ENCODE peak calls at places on chromosome 12, in eight cellular contexts. F is dorsolateral prefrontal cortex, R is thoracic aorta, M is fibroblast of lung, O is coronary artery, E is PC-3, C is fibroblast of pulmonary artery, S is glutamatergic neuron. X is an unnamed sample.

GRCh38 chr12:20099395-20099976 is 268.9 kb upstream of the PDE3A start:
- DNase-seq in R (no peak), F (no peak), M (no peak), C (no peak), E (no peak), S (no peak), O (no peak), X (no peak)

GRCh38 chr12:130335517-130336392 is 1.9 kb upstream of the PIWIL1 start:
- DNase-seq in C (peak; percentile 66), E (peak; percentile 48), R (no peak), M (peak; percentile 62), S (no peak), F (no peak), O (no peak), X (peak; percentile 57)

GRCh38 chr12:50077099-50077498 is 8.0 kb upstream of the SMARCD1 start:
- DNase-seq in C (no peak), E (no peak), O (no peak), S (no peak), R (no peak), F (no peak), M (no peak), X (no peak)

GRCh38 chr12:1838994-1839365 is 18.6 kb downstream of the LRTM2 start:
- DNase-seq in O (no peak), R (no peak), E (no peak), F (peak; percentile 29), S (peak; percentile 8), C (no peak), M (no peak), X (no peak)

GRCh38 chr12:47105914-47106674 is 26.3 kb upstream of the AMIGO2 start:
- DNase-seq in C (no peak), F (no peak), M (no peak), E (peak; percentile 77), O (no peak), R (no peak), S (no peak), X (no peak)

GRCh38 chr12:122137681-122138080 is 36.3 kb downstream of the IL31 start:
- DNase-seq in M (no peak), O (no peak), R (no peak), C (no peak), S (no peak), E (no peak), F (no peak), X (peak; percentile 32)

GRCh38 chr12:29743801-29744200 is 39.9 kb downstream of the TMTC1 start:
- DNase-seq in O (no peak), F (no peak), S (no peak), E (peak; percentile 72), R (no peak), M (peak; percentile 96), C (peak; percentile 96), X (no peak)

GRCh38 chr12:26287666-26288408 is 92.5 kb downstream of the SSPN start:
- DNase-seq in M (peak; percentile 41), F (no peak), E (no peak), O (no peak), C (peak; percentile 20), R (no peak), S (no peak), X (no peak)

GRCh38 chr12:553216-554000 is 93.7 kb downstream of the B4GALNT3 start:
- DNase-seq in F (no peak), S (no peak), R (no peak), E (no peak), O (no peak), C (no peak), M (no peak), X (no peak)

GRCh38 chr12:124665516-124665915 is 98.1 kb upstream of the NCOR2 start:
- DNase-seq in F (no peak), C (peak; percentile 65), R (no peak), E (no peak), S (no peak), O (no peak), M (no peak), X (no peak)

GRCh38 chr12:107351109-107351508 is 257.8 kb upstream of the CRY1 start:
- DNase-seq in S (no peak), F (no peak), C (no peak), R (no peak), E (no peak), M (no peak), O (no peak), X (no peak)

GRCh38 chr12:455821-456220 is 3.9 kb upstream of the B4GALNT3 start:
- DNase-seq in R (no peak), O (no peak), E (no peak), M (no peak), S (no peak), C (no peak), F (no peak), X (no peak)

GRCh38 chr12:78540621-78541336 is 323.8 kb upstream of the SYT1 start:
- DNase-seq in F (no peak), C (no peak), E (no peak), O (no peak), M (peak; percentile 67), S (no peak), R (no peak), X (no peak)

GRCh38 chr12:71663561-71664410 is at the start of the genes THAP2 and ZFC3H1:
- DNase-seq in C (peak; percentile 100), M (peak; percentile 100), S (peak; percentile 85), E (peak; percentile 99), O (peak; percentile 95), R (peak; percentile 87), F (peak; percentile 98), X (peak; percentile 81)
- TF ChIP-seq CTCF in C (peak; percentile 36), M (peak; percentile 38), S (no peak), E (peak; percentile 48), O (no peak), R (no peak), F (peak; percentile 34), X (no peak)

GRCh38 chr12:110501378-110501721 is 561 bp downstream of the VPS29 start:
- DNase-seq in O (no peak), C (peak; percentile 36), S (no peak), M (peak; percentile 36), R (no peak), E (peak; percentile 60), F (no peak), X (peak; percentile 31)
- TF ChIP-seq CTCF in O (no peak), C (no peak), S (no peak), M (no peak), R (no peak), E (no peak), F (no peak), X (no peak)

DNA sequence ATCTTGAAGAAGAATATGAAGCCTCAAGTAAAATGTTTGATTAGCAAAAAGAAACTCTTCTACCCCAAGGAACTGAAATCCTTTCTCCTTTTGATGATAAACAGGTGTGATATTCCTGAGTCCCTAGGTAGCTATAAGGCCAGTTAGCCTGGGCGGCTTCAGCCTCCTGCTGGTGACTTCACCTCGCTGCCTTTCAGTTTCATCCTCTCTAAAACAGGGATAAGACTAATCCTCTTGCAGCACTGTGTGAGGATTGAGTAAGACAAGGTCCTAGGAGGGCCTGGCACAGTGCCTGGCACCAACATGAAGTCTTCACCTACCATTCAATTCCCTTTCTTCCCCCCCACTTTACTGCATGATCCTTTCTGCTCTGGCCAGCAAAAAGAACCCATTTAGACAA is 42.1 kb downstream of the CIT start:
- DNase-seq in E (peak; percentile 16), M (peak; percentile 19), R (no peak), C (peak; percentile 24), O (no peak), F (no peak), S (no peak), X (no peak)
- TF ChIP-seq CTCF in E (peak; percentile 40), M (peak; percentile 26), R (no peak), C (peak; percentile 25), O (no peak), F (no peak), S (no peak), X (no peak)

GRCh38 chr12:113105606-113106271 is 29.8 kb downstream of the RASAL1 start:
- DNase-seq in C (no peak), O (no peak), S (no peak), F (no peak), M (no peak), E (no peak), R (no peak), X (no peak)

GRCh38 chr12:113104953-113105510 is 30.5 kb downstream of the RASAL1 start:
- DNase-seq in R (no peak), C (no peak), E (no peak), S (no peak), O (no peak), F (no peak), M (no peak), X (no peak)

GRCh38 chr12:113101751-113102150 is 33.8 kb downstream of the RASAL1 start:
- DNase-seq in M (no peak), R (no peak), O (no peak), S (no peak), C (no peak), F (no peak), E (no peak), X (no peak)

GRCh38 chr12:113102811-113103210 is 32.8 kb downstream of the RASAL1 start:
- DNase-seq in C (no peak), M (no peak), F (no peak), O (no peak), E (no peak), S (no peak), R (no peak), X (no peak)

DNA sequence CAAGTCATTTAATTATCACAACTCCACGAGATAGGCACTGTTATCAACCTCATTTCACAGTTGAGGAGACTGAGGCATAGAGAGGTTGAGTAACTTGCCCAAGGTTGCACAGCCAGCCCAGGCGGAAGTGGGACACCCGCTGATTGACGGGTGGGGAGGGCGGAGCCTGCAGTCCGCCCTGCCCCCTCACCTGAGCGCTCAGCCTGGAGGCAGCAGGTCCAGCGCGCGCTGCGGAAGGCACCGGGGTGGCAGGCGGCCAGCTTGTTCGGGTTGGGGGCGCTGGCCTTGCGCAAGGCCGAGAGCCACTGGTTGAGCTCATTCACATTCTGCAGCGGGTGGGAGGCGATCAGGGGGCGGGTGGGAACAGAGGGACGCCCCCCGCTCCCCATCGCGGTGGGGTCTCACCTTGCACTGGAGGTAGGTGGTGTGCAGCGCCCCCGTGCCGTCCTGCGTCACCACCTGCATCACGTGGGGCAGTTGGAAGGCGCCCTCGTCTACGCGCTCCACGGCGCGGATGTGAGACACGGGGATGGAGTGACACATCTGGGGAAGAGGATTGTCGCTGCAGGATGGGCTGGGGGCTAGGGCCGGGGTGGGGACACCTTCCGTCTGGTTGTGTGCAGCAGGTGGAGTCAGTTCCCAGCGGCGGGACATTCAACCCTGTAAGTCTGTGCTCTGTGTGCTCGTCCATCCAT is 31.7 kb downstream of the RASAL1 start:
- DNase-seq in S (no peak), F (no peak), R (no peak), O (no peak), E (peak; percentile 47), C (no peak), M (no peak), X (peak; percentile 53)
- TF ChIP-seq CTCF in S (no peak), F (no peak), R (no peak), O (no peak), E (no peak), C (no peak), M (no peak), X (no peak)

GRCh38 chr12:13203028-13203922 is 6.7 kb downstream of the EMP1 start:
- DNase-seq in O (no peak), C (peak; percentile 64), M (no peak), R (no peak), S (no peak), E (no peak), F (no peak), X (no peak)
- TF ChIP-seq CTCF in O (no peak), C (peak; percentile 27), M (peak; percentile 6), R (no peak), S (no peak), E (no peak), F (no peak), X (no peak)

GRCh38 chr12:21613931-21614330 is 9.3 kb upstream of the GYS2 start:
- DNase-seq in E (peak; percentile 19), F (no peak), R (no peak), C (peak; percentile 46), M (peak; percentile 59), O (no peak), S (no peak), X (no peak)
- TF ChIP-seq CTCF in E (peak; percentile 45), F (no peak), R (no peak), C (peak; percentile 37), M (peak; percentile 42), O (no peak), S (peak; percentile 45), X (no peak)